ENCODE peak calls at places on chromosomes 6 and 20, in four cellular contexts. W is cardiac fibroblast, U is neural progenitor cell, G is IMR-90. F is an unnamed sample.

GRCh38 chr20:49727473-49727872 is 13.8 kb upstream of the B4GALT5 start:
- DNase-seq in U (no peak), W (no peak), G (no peak), F (no peak)

GRCh38 chr6:1297746-1298145 is 14.2 kb upstream of the FOXQ1 start:
- DNase-seq in W (no peak), U (no peak), G (peak; percentile 78), F (peak; percentile 81)

GRCh38 chr20:21102252-21102609 is 3.9 kb downstream of the LINC00237 start:
- DNase-seq in U (peak; percentile 50), G (no peak), W (no peak), F (no peak)

GRCh38 chr20:41365785-41366545 is 653 bp downstream of the EMILIN3 start:
- DNase-seq in G (no peak), U (peak; percentile 62), W (no peak), F (no peak)

GRCh38 chr6:108211676-108212075 is 45.9 kb downstream of the NR2E1 start:
- DNase-seq in G (no peak), W (no peak), U (no peak), F (no peak)

GRCh38 chr6:83853178-83853967 is at the start of gene RIPPLY2:
- DNase-seq in U (peak; percentile 72), G (peak; percentile 20), W (peak; percentile 35), F (peak; percentile 18)

GRCh38 chr20:63702036-63702665 is 5.6 kb downstream of the ARFRP1 start:
- DNase-seq in U (no peak), W (no peak), G (no peak), F (no peak)

GRCh38 chr20:11890331-11891080 is 27.2 kb upstream of the BTBD3 start:
- DNase-seq in G (peak; percentile 91), W (peak; percentile 94), U (peak; percentile 96), F (peak; percentile 89)

GRCh38 chr6:127206531-127207065 is 60.1 kb upstream of the RNF146 start:
- DNase-seq in U (no peak), G (peak; percentile 12), W (no peak), F (no peak)

GRCh38 chr6:103154779-103155572 is 1704.7 kb downstream of the HACE1 start:
- DNase-seq in G (no peak), U (no peak), W (no peak), F (no peak)

GRCh38 chr20:51926670-51927305 is 124.5 kb upstream of the SALL4 start:
- DNase-seq in W (peak; percentile 62), U (no peak), G (no peak), F (peak; percentile 18)

GRCh38 chr6:48535569-48535968 is 424.6 kb upstream of the PTCHD4 start:
- DNase-seq in W (peak; percentile 67), U (peak; percentile 10), G (peak; percentile 4), F (peak; percentile 77)

GRCh38 chr6:11830105-11830504 is 51.5 kb upstream of the ADTRP start:
- DNase-seq in U (no peak), W (no peak), G (no peak), F (peak; percentile 15)

GRCh38 chr6:64459411-64459810 is 823.8 kb downstream of the PHF3 start:
- DNase-seq in U (peak; percentile 9), G (no peak), W (no peak), F (no peak)

GRCh38 chr6:80165143-80165542 is 58.7 kb downstream of the BCKDHB start:
- DNase-seq in W (no peak), U (no peak), G (peak; percentile 45), F (peak; percentile 56)

GRCh38 chr6:130482645-130483390 is 117.0 kb downstream of the TMEM200A start:
- DNase-seq in W (peak; percentile 80), G (peak; percentile 82), U (no peak), F (peak; percentile 94)

GRCh38 chr20:23320317-23320716 is 30.3 kb upstream of the NXT1 start:
- DNase-seq in W (peak; percentile 37), U (no peak), G (peak; percentile 17), F (peak; percentile 25)

GRCh38 chr20:9139106-9139808 is 70.4 kb downstream of the PLCB4 start:
- DNase-seq in U (no peak), W (no peak), G (no peak), F (no peak)

GRCh38 chr6:63882208-63882607 is 246.6 kb downstream of the PHF3 start:
- DNase-seq in G (no peak), U (peak; percentile 42), W (no peak), F (no peak)

GRCh38 chr6:152380993-152381898 is 255.9 kb downstream of the SYNE1 start:
- DNase-seq in W (peak; percentile 96), G (peak; percentile 97), U (peak; percentile 54), F (peak; percentile 95)

GRCh38 chr6:127690092-127690491 is 113.1 kb downstream of the C6orf58 start:
- DNase-seq in W (peak; percentile 36), G (peak; percentile 28), U (peak; percentile 34), F (peak; percentile 32)

GRCh38 chr20:63978319-63979220 is 872 bp downstream of the SAMD10 start:
- DNase-seq in W (peak; percentile 44), U (peak; percentile 83), G (peak; percentile 43), F (peak; percentile 26)

GRCh38 chr6:126905917-126906316 is 212.6 kb upstream of the RSPO3 start:
- DNase-seq in U (no peak), G (no peak), W (peak; percentile 3), F (peak; percentile 30)

GRCh38 chr20:51497542-51498467 is 44.7 kb downstream of the NFATC2 start:
- DNase-seq in G (peak; percentile 31), U (no peak), W (peak; percentile 29), F (no peak)

GRCh38 chr6:169991913-169992312 is 240.5 kb downstream of the ERMARD start:
- DNase-seq in W (no peak), U (no peak), G (no peak), F (no peak)

GRCh38 chr6:74087898-74088297 is 391.9 kb downstream of the CD109 start:
- DNase-seq in W (peak; percentile 35), G (peak; percentile 77), U (no peak), F (peak; percentile 55)

GRCh38 chr20:53202781-53203180 is 230.6 kb downstream of the TSHZ2 start:
- DNase-seq in G (no peak), W (no peak), U (no peak), F (no peak)

GRCh38 chr6:90101403-90101802 is 195.2 kb downstream of the BACH2 start:
- DNase-seq in W (no peak), U (no peak), G (no peak), F (no peak)

GRCh38 chr20:44066645-44067606 is 120.1 kb downstream of the JPH2 start:
- DNase-seq in W (no peak), U (no peak), G (no peak), F (no peak)

GRCh38 chr20:40962733-40963504 is 65.7 kb upstream of the TOP1 start:
- DNase-seq in U (peak; percentile 81), W (peak; percentile 69), G (peak; percentile 44), F (peak; percentile 64)

GRCh38 chr6:169831450-169832246 is 80.2 kb downstream of the ERMARD start:
- DNase-seq in G (peak; percentile 36), U (peak; percentile 92), W (peak; percentile 73), F (peak; percentile 67)

GRCh38 chr20:4722993-4723392 is 1.3 kb downstream of the PRND start:
- DNase-seq in U (no peak), G (no peak), W (no peak), F (no peak)

GRCh38 chr20:4722571-4722970 is 862 bp downstream of the PRND start:
- DNase-seq in G (no peak), U (no peak), W (no peak), F (no peak)

GRCh38 chr20:4720977-4721349 is 746 bp upstream of the PRND start:
- DNase-seq in W (no peak), G (no peak), U (peak; percentile 37), F (no peak)

GRCh38 chr20:4720121-4720976 is 1.4 kb upstream of the PRND start:
- DNase-seq in G (peak; percentile 67), U (peak; percentile 92), W (peak; percentile 81), F (peak; percentile 87)

DNA sequence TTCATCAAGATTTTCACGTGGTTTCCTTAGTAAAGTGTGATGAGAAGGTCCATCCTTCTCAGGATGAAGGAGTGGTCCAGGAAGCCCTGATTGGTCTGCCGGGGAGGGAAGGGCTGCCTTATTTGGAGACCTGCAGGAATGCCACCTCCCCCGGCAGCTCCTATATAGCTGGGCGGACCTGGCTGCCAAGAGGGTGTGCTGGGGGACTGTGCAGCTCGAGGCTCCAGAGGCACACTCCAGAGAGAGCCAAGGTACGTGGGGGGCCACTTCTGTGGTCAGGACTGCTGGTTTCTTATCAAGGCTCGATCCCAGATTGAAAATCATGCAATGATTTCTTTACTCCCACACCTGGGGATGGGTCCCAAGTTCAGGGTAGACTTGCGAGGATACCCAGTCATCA is at the start of gene PRND:
- DNase-seq in G (no peak), U (no peak), W (no peak), F (no peak)
- H3K4me3 ChIP-seq in G (no peak within 1 kb of the TSS), U (peak within 1 kb of the TSS; percentile 27), W (no peak within 1 kb of the TSS), F (no peak within 1 kb of the TSS)

DNA sequence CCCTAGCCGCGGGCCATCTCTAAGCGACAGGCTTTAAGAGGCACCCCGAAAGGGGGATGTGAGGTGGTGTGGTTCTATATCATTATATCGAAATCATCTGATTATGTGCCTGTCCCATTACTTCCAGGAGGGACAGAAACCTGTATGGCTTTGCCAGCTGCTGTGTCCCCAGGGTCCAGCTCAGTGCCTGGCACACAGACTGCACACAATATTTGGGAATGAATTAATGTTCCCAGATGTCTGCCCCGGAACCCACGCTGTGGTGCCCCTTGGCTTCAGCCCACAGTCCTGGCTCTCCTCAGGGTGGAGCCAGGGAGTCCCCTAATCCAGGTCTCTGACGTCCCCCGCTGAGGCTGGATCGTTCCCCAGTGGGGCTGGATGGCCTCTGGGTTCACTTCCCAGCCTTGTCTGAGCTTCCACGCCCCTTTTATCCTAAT is 8.9 kb upstream of the AHCY start:
- DNase-seq in G (no peak), U (peak; percentile 32), W (no peak), F (no peak)
- H3K4me3 ChIP-seq in G (no peak overlapping the region), U (peak overlapping the region; percentile 49), W (no peak overlapping the region), F (no peak overlapping the region)

DNA sequence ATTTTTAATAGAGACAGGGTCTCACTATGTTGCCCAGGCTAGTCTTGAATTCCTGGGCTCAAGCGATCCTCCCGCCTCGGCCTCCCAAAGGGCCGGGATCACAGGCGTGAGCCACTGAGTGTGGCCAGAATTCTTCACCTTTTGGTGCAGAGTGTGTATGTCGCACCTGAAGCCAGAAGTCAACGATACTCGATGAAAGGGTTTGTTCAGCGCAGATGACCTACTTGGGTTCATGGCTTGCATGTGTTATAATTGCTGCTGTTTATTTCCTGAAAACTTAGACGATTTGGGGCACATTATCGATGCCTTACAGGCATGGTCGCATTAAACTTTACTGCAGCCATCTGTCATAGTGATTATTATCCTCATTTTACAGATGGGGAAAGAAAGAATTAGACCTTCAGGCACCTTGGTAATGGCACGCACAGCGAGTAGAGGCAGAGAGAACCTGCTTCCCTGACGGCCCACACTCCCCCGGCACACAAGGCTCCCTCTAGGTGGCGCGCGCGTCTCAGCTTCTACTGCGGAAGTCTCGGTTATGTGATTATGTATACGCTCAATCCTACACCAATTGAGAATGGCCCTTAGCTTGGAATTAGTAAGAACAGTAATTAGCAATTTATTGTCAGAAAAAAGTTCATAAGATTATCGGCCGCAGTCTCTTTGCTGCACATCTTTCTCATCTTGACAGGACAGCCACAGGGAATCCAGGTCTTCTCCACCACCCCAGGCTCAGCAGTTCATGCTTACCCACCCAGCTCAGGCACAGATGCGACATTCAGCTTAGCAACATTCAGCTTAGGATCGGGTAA is 212.8 kb upstream of the PROKR2 start:
- DNase-seq in G (peak; percentile 56), W (peak; percentile 80), U (peak; percentile 85), F (peak; percentile 83)
- H3K4me3 ChIP-seq in G (no peak overlapping the region), W (no peak overlapping the region), U (no peak overlapping the region), F (no peak overlapping the region)

DNA sequence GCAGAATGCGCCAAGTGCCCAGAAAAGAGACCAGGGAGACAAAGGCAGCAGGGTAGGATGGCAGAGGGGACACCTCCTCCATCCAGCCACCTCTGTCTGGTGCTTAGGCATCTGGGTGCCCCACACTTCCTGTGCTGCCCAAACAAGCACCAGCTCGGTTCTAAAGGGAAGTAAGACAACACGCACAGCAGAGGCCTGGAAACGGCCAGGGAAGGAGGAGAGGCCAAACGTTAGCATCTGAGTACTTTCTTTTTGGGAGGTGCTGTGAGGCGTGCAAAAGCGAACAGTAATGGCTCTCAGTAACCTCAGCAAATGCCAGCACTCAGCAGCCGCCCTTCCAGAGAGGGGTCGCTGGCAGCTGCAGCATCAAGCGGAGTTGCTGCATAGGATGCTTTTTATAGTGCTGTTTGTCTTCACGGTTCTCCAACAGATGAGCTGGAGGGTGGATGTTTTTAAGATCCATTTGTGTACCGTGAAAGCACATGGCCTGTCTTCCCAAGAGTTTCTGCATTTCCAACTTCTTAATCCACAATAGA is 124.5 kb downstream of the LY86 start:
- DNase-seq in U (no peak), G (no peak), W (no peak), F (peak; percentile 16)
- H3K4me3 ChIP-seq in U (no peak overlapping the region), G (no peak overlapping the region), W (no peak overlapping the region), F (no peak overlapping the region)